ENCODE peak calls at places on chromosomes 7 and 10, in eight cellular contexts. D is CD8-positive, alpha-beta T cell; N is MM.1S; G is left ventricle myocardium inferior; P is HCT116; Q is right lobe of liver; R is brain microvascular endothelial cell; F is sigmoid colon. E is an unnamed sample.
A peak's percentile ranks its signal among the peaks of the same experiment; 100 is the strongest.

GRCh38 chr10:33665512-33665911 is 331.0 kb upstream of the NRP1 start:
- DNase-seq in D (no peak), N (no peak), G (no peak), P (no peak), Q (no peak), R (peak; percentile 31), F (no peak), E (no peak)

GRCh38 chr10:72954230-72954595 is 393 bp downstream of the PLA2G12B start:
- DNase-seq in D (no peak), N (no peak), G (no peak), P (no peak), Q (no peak), R (no peak), F (no peak), E (no peak)

GRCh38 chr10:72310241-72310633 is 36.5 kb downstream of the DDIT4 start:
- DNase-seq in D (no peak), N (no peak), G (no peak), P (no peak), Q (no peak), R (no peak), F (no peak), E (no peak)

GRCh38 chr7:157278167-157278790 is 58.5 kb upstream of the DNAJB6 start:
- DNase-seq in D (no peak), N (no peak), G (no peak), P (no peak), Q (no peak), R (no peak), F (no peak), E (no peak)

GRCh38 chr10:49778197-49778596 is 16.1 kb upstream of the OGDHL start:
- DNase-seq in D (no peak), N (no peak), G (no peak), P (no peak), Q (no peak), R (no peak), F (no peak), E (no peak)

GRCh38 chr10:60524541-60524940 is 134.9 kb upstream of the ANK3 start:
- DNase-seq in D (no peak), N (no peak), G (no peak), P (no peak), Q (no peak), R (peak; percentile 88), F (no peak), E (no peak)

GRCh38 chr7:105690286-105690915 is 109.1 kb upstream of the EFCAB10 start:
- DNase-seq in D (no peak), N (no peak), G (no peak), P (no peak), Q (no peak), R (no peak), F (peak; percentile 26), E (no peak)

GRCh38 chr10:119331031-119331430 is 123.7 kb downstream of the GRK5 start:
- DNase-seq in D (no peak), N (no peak), G (peak; percentile 69), P (no peak), Q (no peak), R (no peak), F (no peak), E (no peak)

GRCh38 chr10:31647861-31648260 is 280.8 kb downstream of the ARHGAP12 start:
- DNase-seq in D (no peak), N (no peak), G (no peak), P (no peak), Q (no peak), R (no peak), F (no peak), E (no peak)

GRCh38 chr10:62635127-62635526 is 169.4 kb upstream of the ADO start:
- DNase-seq in D (no peak), N (no peak), G (no peak), P (no peak), Q (no peak), R (no peak), F (no peak), E (no peak)

GRCh38 chr7:16630654-16631053 is 14.9 kb downstream of the ANKMY2 start:
- DNase-seq in D (no peak), N (no peak), G (no peak), P (no peak), Q (no peak), R (no peak), F (no peak), E (no peak)

DNA sequence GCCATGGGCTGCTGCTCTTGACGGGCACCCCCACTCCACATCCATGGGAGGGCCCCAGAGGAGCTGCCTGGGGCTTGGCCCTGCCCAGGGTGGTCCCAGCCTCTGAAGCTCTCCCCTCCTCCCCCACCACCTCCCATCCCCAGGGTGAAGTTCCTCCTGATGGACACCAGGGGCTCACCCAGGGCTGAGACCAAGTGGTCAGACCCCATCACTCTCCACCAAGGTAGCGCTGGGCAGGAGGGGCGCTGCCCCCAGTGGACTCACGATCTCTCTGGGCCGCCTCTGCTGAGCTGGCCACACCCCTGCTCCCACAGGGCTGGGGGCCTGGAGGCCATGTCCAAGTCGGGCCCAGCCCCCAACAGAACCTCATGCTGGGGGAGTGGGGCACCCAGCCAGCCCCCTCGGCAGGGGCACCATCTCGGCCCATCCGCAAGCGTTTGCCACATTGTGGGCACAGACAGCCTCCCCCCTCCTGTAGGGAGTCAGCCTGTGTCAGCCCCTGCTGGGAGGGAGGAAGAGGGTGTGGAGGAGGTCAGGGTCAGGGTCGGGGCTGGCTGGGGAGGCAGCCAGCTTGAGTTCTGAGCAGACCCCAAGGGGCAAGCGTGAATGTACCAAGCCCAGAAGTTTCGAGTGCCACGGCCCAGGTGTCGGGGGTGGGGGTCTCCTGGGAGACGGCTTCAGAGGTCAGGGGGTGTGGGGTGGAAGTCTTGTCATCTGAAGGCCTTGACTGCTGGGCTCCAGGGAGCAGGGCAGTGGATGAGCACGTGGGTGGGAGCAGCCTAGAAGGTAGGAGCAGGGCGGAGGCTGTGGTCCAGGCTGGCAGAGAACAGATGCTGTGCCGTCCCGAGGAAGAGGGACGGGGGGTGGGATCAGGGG is 2.8 kb downstream of the UPK3B start:
- DNase-seq in D (no peak), N (no peak), G (no peak), P (peak; percentile 15), Q (no peak), R (no peak), F (peak; percentile 62), E (no peak)
- TF ChIP-seq CTCF in D (no peak), N (no peak), G (peak; percentile 22), P (peak; percentile 61), Q (no peak), R (peak; percentile 67), F (peak; percentile 10), E (no peak)

GRCh38 chr7:143387156-143387975 is 6.2 kb downstream of the ZYX start:
- DNase-seq in D (no peak), N (no peak), G (no peak), P (no peak), Q (no peak), R (no peak), F (peak; percentile 68), E (no peak)
- H3K27ac ChIP-seq in D (no peak overlapping the region), N (no peak overlapping the region), G (peak overlapping the region; percentile 99), P (no peak overlapping the region), Q (no peak overlapping the region), R (no peak overlapping the region), F (peak overlapping the region; percentile 100), E (peak overlapping the region; percentile 68)

DNA sequence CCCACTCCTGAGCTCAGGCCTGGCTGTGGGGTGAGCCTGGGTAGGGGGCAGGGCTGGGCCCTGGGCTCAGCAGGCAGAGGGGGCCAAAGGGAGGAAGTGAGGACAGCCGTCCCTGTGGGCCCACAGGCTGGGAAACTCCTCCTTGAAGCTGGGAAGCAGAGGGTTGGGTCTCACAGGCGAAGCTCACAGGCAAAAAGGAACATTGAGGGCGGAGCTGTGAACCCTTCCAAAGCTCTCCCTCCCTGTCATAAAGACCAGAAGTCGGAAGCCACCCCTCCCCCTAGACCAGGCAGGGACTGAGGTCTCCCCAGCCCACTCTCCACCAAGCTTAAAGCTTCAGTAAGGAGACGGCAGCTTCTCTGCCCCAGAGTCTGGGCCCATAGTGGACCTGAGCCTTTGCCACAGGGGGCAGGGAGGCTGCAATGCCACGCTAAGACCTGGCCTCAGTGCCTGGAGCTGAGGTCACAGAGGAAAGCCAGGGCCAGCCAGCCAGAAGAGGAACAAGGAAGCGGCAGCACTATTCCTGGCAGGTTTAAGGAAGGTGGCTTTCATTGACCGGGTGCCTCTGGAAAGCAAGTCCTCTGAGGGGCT is 1.0 kb upstream of the KCP start:
- DNase-seq in D (no peak), N (no peak), G (peak; percentile 40), P (no peak), Q (no peak), R (no peak), F (peak; percentile 67), E (no peak)
- H3K27me3 ChIP-seq in D (peaks cover 3% of the 10 kb centered on the region), N (peaks cover 30% of the 10 kb centered on the region), G (peaks cover 91% of the 10 kb centered on the region), P (no peaks in the 10 kb centered on the region), Q (no peaks in the 10 kb centered on the region), R (peaks cover 32% of the 10 kb centered on the region), F (peaks cover 42% of the 10 kb centered on the region), E (peaks cover 41% of the 10 kb centered on the region)

GRCh38 chr10:70564901-70565351 is 37.6 kb downstream of the PRF1 start:
- DNase-seq in D (no peak), N (no peak), G (no peak), P (no peak), Q (no peak), R (no peak), F (peak; percentile 46), E (peak; percentile 30)
- TF ChIP-seq CTCF in D (no peak), N (no peak), G (peak; percentile 15), P (peak; percentile 29), Q (peak; percentile 7), R (peak; percentile 34), F (no peak), E (no peak)

GRCh38 chr10:132962623-132963429 is 20.5 kb upstream of the CFAP46 start:
- DNase-seq in D (no peak), N (peak; percentile 7), G (no peak), P (no peak), Q (no peak), R (peak; percentile 14), F (no peak), E (no peak)
- H3K27ac ChIP-seq in D (peak overlapping the region; percentile 46), N (no peak overlapping the region), G (peak overlapping the region; percentile 72), P (no peak overlapping the region), Q (no peak overlapping the region), R (no peak overlapping the region), F (no peak overlapping the region), E (no peak overlapping the region)

DNA sequence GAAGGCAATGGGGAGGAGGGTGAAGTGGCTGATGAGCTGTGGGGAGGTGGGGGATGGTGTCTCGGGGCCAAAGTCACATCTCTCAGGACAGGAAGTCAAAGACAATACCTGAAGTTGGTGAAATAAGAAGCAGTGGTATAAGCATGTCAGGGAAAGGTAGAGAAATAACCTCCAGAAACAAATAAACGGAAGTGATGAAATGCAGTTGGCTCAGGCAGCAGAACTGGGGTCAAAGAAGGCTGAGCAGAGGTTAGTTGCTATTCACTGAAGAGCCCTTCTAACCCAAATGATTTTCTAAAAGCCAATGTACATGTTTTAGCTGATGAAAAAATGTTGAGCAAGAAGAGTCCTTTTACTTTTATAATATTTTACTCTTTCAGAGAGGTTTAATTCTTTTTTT is 78.6 kb upstream of the ADRB1 start:
- DNase-seq in D (no peak), N (no peak), G (no peak), P (no peak), Q (no peak), R (no peak), F (no peak), E (no peak)
- H3K27me3 ChIP-seq in D (no peaks in the 10 kb centered on the region), N (no peaks in the 10 kb centered on the region), G (no peaks in the 10 kb centered on the region), P (no peaks in the 10 kb centered on the region), Q (no peaks in the 10 kb centered on the region), R (no peaks in the 10 kb centered on the region), F (no peaks in the 10 kb centered on the region), E (peaks cover 4% of the 10 kb centered on the region)

GRCh38 chr7:43752411-43752810 is 6.1 kb upstream of the BLVRA start:
- DNase-seq in D (no peak), N (peak; percentile 79), G (no peak), P (no peak), Q (no peak), R (no peak), F (no peak), E (no peak)
- TF ChIP-seq CTCF in D (no peak), N (no peak), G (no peak), P (no peak), Q (no peak), R (no peak), F (no peak), E (no peak)